ENCODE peak calls at places on chromosomes 5 and 9, in nine cellular contexts. P is fibroblast of mammary gland; M is right lobe of liver; F is stomach; W is CD8-positive, alpha-beta T cell; X is osteoblast; D is dorsolateral prefrontal cortex; N is AG09319; L is epithelial cell of esophagus. R is an unnamed sample.

GRCh38 chr5:73938938-73939320 is 312.9 kb downstream of the ARHGEF28 start:
- DNase-seq in L (no peak), W (no peak), P (peak), N (no peak), D (no peak), M (no peak), X (peak), F (no peak), R (no peak)

GRCh38 chr5:171622010-171622409 is 163.6 kb upstream of the SMIM23 start:
- DNase-seq in P (no peak), M (no peak), X (no peak), W (no peak), L (peak), N (no peak), D (no peak), F (no peak), R (no peak)

GRCh38 chr5:37771203-37771611 is 68.6 kb downstream of the GDNF start:
- DNase-seq in P (no peak), W (no peak), N (no peak), F (no peak), L (no peak), D (no peak), X (no peak), M (peak), R (no peak)

GRCh38 chr9:23039402-23039801 is 592.8 kb downstream of the DMRTA1 start:
- DNase-seq in X (no peak), W (no peak), L (no peak), F (no peak), M (no peak), P (no peak), D (no peak), N (no peak), R (no peak)

GRCh38 chr9:33157960-33158359 is 9.2 kb downstream of the B4GALT1 start:
- DNase-seq in F (no peak), M (no peak), L (peak), X (no peak), D (no peak), N (no peak), P (no peak), W (no peak), R (no peak)

GRCh38 chr9:136160321-136160938 is 41.8 kb upstream of the TMEM250 start:
- DNase-seq in N (no peak), P (no peak), L (no peak), D (no peak), M (no peak), X (no peak), F (no peak), W (no peak), R (no peak)

GRCh38 chr9:119052339-119053030 is 316.8 kb downstream of the BRINP1 start:
- DNase-seq in M (no peak), F (no peak), P (no peak), X (no peak), W (no peak), N (no peak), D (no peak), L (peak), R (no peak)

GRCh38 chr5:77423022-77423750 is 68.9 kb downstream of the WDR41 start:
- DNase-seq in N (peak), P (peak), D (no peak), L (no peak), M (no peak), F (no peak), X (no peak), W (no peak), R (no peak)

GRCh38 chr9:136808781-136809158 is 1.0 kb downstream of the RABL6 start:
- DNase-seq in D (no peak), P (peak), M (no peak), W (no peak), N (no peak), F (no peak), L (peak), X (peak), R (no peak)

GRCh38 chr9:120946259-120946658 is 19.7 kb upstream of the TRAF1 start:
- DNase-seq in D (no peak), N (no peak), X (no peak), M (no peak), W (no peak), P (peak), L (peak), F (no peak), R (no peak)

GRCh38 chr5:135559342-135559741 is 19.4 kb downstream of the CXCL14 start:
- DNase-seq in P (peak), N (no peak), L (peak), W (no peak), D (no peak), M (no peak), X (peak), F (no peak), R (no peak)

DNA sequence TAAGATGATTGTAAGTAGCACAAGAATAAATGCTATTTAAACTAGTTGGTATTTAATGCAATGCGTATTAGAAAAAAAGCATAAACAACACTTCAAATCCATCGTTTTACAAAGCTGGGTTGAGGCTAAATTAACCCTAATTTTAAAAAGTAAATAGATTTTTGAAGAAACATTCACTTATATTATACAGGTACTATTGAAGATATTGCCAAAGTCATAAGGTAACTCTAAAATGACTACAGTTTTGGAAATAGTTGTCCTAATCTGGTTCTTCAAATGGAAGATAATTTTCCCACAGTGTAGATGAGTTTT is 20.1 kb downstream of the SLC38A9 start:
- DNase-seq in N (no peak), L (no peak), F (no peak), W (no peak), D (no peak), X (no peak), M (no peak), P (no peak), R (no peak)
- TF ChIP-seq CTCF in N (no peak), L (no peak), F (no peak), W (no peak), D (peak), X (no peak), M (no peak), P (no peak), R (no peak)

DNA sequence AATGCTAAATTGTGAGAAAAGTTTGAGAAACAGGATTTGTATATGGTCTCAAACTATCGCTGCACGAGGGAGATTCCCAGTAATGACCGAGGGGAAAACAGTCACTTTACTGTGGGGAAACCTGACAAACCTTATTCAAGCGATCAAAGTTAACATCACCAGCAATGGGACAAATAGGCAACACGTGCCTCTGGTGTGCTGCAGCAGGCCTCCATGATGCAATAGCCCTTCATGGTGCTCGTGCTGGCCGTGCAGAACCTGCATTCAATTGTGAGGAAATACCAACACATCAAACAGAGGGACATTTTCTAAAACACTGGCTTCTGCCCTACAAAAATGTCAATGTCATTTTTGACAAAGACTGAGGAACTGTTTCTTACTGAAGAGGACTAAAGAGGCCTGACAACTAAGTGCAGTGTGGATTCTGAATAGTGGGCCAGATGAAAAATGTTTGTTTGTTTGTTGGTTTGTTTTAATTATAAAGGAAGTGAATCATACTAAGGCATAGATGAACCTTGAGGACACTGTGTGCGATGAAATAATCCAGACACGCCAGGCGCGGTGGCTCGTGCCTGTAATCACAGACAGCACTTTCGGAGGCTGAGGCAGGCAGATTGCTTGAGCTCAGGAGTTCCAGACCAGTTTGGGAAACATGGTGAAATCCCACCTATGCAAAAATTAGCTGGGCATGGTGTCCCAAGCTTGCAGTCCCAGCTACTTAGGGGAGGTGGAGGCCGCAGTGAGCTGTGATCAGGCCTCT is 17.6 kb upstream of the MARCHF6 start:
- DNase-seq in W (no peak), X (no peak), P (no peak), F (no peak), M (peak), L (no peak), D (no peak), N (no peak), R (no peak)
- TF ChIP-seq CTCF in W (no peak), X (no peak), P (no peak), F (no peak), M (no peak), L (no peak), D (no peak), N (no peak), R (no peak)

DNA sequence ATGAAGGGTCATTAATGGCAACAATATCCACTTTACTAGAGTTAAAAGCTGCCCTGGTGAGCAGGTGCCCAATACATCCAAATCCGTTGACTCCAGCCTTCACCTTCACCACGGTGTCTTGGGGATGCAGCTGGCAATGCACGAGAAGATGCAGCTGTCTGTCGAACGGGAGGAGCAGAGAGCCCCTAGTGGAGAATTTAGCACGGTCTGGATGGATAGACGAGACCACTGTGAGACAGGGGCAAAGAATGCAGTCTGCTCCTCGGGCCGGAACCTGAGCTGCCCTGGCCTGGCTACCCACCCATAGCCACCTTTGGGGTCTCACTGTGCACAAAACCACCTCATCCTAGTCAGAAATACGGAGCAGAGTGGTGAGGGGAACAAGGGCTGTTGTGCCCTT is 35.1 kb downstream of the ADRA1B start:
- DNase-seq in W (no peak), D (no peak), L (no peak), N (no peak), F (no peak), X (no peak), M (no peak), P (no peak), R (no peak)
- TF ChIP-seq CTCF in W (no peak), D (no peak), L (peak), N (peak), F (no peak), X (peak), M (no peak), P (peak), R (peak)

GRCh38 chr5:103525366-103525765 is 37.2 kb downstream of the NUDT12 start:
- DNase-seq in D (no peak), W (no peak), X (no peak), L (no peak), F (no peak), P (no peak), N (no peak), M (no peak), R (no peak)

GRCh38 chr5:103523319-103523718 is 39.3 kb downstream of the NUDT12 start:
- DNase-seq in W (no peak), F (no peak), X (no peak), D (no peak), M (no peak), P (no peak), N (no peak), L (peak), R (no peak)

GRCh38 chr5:103522586-103522985 is 40.0 kb downstream of the NUDT12 start:
- DNase-seq in N (no peak), P (peak), W (no peak), D (no peak), F (no peak), X (no peak), L (no peak), M (no peak), R (no peak)

GRCh38 chr5:103514381-103514780 is 48.2 kb downstream of the NUDT12 start:
- DNase-seq in M (no peak), D (no peak), P (no peak), F (no peak), N (no peak), L (no peak), X (no peak), W (no peak), R (no peak)

DNA sequence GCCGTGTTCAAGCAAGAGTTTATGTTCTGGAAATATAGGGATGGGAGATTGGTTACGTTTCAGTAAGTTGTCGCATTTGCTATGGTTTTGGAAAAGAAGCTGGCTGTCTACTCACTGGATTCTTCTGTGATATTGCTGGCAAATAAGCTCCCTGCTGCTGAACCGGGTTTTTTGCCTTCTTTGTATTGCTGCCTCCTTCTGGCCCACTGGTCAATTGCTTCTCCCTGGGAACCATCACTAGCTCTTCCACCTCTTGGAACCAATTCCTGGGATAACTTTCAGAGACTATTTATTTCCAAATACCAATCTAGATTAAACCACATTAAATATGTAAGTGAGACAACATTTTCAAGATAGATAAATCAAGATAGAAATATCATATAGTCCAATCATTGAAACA is 43.0 kb downstream of the NUDT12 start:
- DNase-seq in D (no peak), W (no peak), F (no peak), M (no peak), P (peak), N (no peak), X (no peak), L (peak), R (no peak)
- TF ChIP-seq CTCF in D (no peak), W (no peak), F (no peak), M (no peak), P (peak), N (peak), X (peak), L (peak), R (no peak)

DNA sequence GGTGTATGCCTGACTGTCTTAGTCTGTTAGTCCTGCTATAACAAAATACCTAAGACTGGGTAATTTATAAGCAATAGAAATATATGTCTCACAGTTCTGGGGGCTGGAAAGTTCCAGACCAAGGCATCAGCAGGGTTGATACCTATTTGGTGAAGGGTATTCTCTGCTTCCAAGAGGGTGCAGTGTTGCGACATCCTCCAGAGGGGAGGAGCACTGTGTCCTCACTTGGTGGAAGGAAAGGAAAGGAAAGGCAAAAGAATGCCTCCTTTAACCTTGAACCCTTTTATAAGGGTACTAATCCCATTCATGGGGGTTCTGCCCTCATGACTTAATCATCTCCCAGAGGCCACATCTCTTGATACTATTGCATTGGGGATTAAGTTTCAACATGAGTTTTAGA is 42.0 kb upstream of the SLC24A2 start:
- DNase-seq in F (no peak), W (no peak), P (no peak), N (no peak), X (no peak), D (no peak), M (no peak), L (no peak), R (no peak)
- TF ChIP-seq CTCF in F (no peak), W (no peak), P (no peak), N (no peak), X (no peak), D (no peak), M (no peak), L (no peak), R (no peak)

GRCh38 chr9:37209431-37210386 is 89.3 kb downstream of the ZCCHC7 start:
- DNase-seq in N (no peak), X (no peak), M (no peak), D (no peak), L (peak), F (no peak), W (no peak), P (peak), R (no peak)
- TF ChIP-seq CTCF in N (peak), X (peak), M (no peak), D (no peak), L (peak), F (no peak), W (no peak), P (peak), R (peak)

GRCh38 chr5:64680289-64680688 is 10.0 kb upstream of the SHISAL2B start:
- DNase-seq in L (peak), M (no peak), X (no peak), F (no peak), W (no peak), D (no peak), P (no peak), N (no peak), R (no peak)
- TF ChIP-seq CTCF in L (peak), M (no peak), X (peak), F (no peak), W (no peak), D (no peak), P (peak), N (peak), R (peak)

GRCh38 chr9:104025945-104026344 is 68.2 kb upstream of the SMC2 start:
- DNase-seq in M (no peak), D (no peak), N (no peak), F (no peak), X (no peak), P (peak), L (no peak), W (no peak), R (no peak)
- TF ChIP-seq CTCF in M (no peak), D (no peak), N (peak), F (no peak), X (no peak), P (peak), L (no peak), W (no peak), R (no peak)